ENCODE peak calls at places on chromosomes 6 and 20, in nine cellular contexts. A is transverse colon; H is anterior cingulate cortex; E is heart right ventricle; V is psoas muscle; B is glutamatergic neuron; K is aorta; Q is fibroblast of lung; X is CD8-positive, alpha-beta memory T cell. G is an unnamed sample.

GRCh38 chr6:2665169-2666070 is 85.3 kb downstream of the MYLK4 start:
- DNase-seq in Q (peak; percentile 45), V (no peak), E (no peak), H (no peak), X (no peak), B (no peak), K (no peak), A (no peak), G (no peak)

GRCh38 chr20:24783631-24784492 is 165.2 kb upstream of the CST7 start:
- DNase-seq in H (no peak), X (no peak), E (no peak), V (no peak), Q (no peak), A (peak; percentile 38), B (no peak), K (peak; percentile 34), G (no peak)

GRCh38 chr6:16698163-16698533 is 63.1 kb downstream of the ATXN1 start:
- DNase-seq in Q (no peak), X (no peak), A (no peak), V (no peak), K (no peak), E (no peak), B (no peak), H (no peak), G (no peak)

GRCh38 chr20:35615667-35616464 is at the start of gene SPAG4:
- DNase-seq in B (peak; percentile 100), Q (peak; percentile 82), A (peak; percentile 100), E (peak; percentile 100), H (peak; percentile 87), V (peak; percentile 99), K (peak; percentile 100), X (peak; percentile 100), G (peak; percentile 100)

GRCh38 chr6:131597448-131597847 is 24.4 kb downstream of the ARG1 start:
- DNase-seq in V (no peak), X (no peak), Q (peak; percentile 3), E (no peak), B (no peak), K (no peak), A (no peak), H (no peak), G (peak; percentile 3)

GRCh38 chr6:100186552-100186951 is 192.5 kb upstream of the MCHR2 start:
- DNase-seq in Q (no peak), X (no peak), E (no peak), K (no peak), H (no peak), B (no peak), V (peak; percentile 31), A (no peak), G (no peak)

GRCh38 chr6:16639689-16640480 is 121.4 kb downstream of the ATXN1 start:
- DNase-seq in K (no peak), X (no peak), B (no peak), Q (peak; percentile 78), A (no peak), E (no peak), H (no peak), V (no peak), G (peak; percentile 65)

GRCh38 chr6:83488448-83488847 is 23.9 kb upstream of the PRSS35 start:
- DNase-seq in A (no peak), K (no peak), B (no peak), X (no peak), V (no peak), H (no peak), Q (no peak), E (no peak), G (no peak)

GRCh38 chr20:14979472-14979986 is 642.1 kb upstream of the FLRT3 start:
- DNase-seq in K (no peak), E (no peak), B (no peak), V (no peak), X (no peak), Q (no peak), H (no peak), A (no peak), G (no peak)

GRCh38 chr6:161168281-161168891 is 105.5 kb downstream of the AGPAT4 start:
- DNase-seq in H (no peak), A (no peak), B (no peak), Q (peak; percentile 99), V (no peak), K (no peak), E (no peak), X (no peak), G (peak; percentile 96)

GRCh38 chr6:13190391-13190790 is 137.9 kb downstream of the TBC1D7 start:
- DNase-seq in K (no peak), E (no peak), B (no peak), Q (no peak), A (no peak), H (no peak), V (no peak), X (no peak), G (no peak)

GRCh38 chr20:50874111-50874757 is 57.0 kb downstream of the ADNP start:
- DNase-seq in K (peak; percentile 54), E (no peak), X (no peak), A (no peak), V (no peak), B (no peak), Q (no peak), H (no peak), G (no peak)

GRCh38 chr6:46015119-46015968 is at the start of gene CLIC5:
- DNase-seq in V (peak; percentile 87), H (no peak), E (peak; percentile 78), B (peak; percentile 40), X (peak; percentile 22), K (peak; percentile 79), A (peak; percentile 68), Q (no peak), G (no peak)

GRCh38 chr20:20223981-20224380 is 143.9 kb upstream of the INSM1 start:
- DNase-seq in K (no peak), V (no peak), X (no peak), A (no peak), H (no peak), B (no peak), Q (no peak), E (no peak), G (peak; percentile 22)

GRCh38 chr20:63140683-63141433 is 75.1 kb downstream of the YTHDF1 start:
- DNase-seq in Q (no peak), B (no peak), V (peak; percentile 23), A (no peak), X (no peak), K (peak; percentile 63), H (no peak), E (peak; percentile 8), G (no peak)

GRCh38 chr6:34142599-34142998 is 3.3 kb downstream of the GRM4 start:
- DNase-seq in V (peak; percentile 36), H (no peak), K (peak; percentile 64), A (no peak), E (no peak), Q (no peak), X (no peak), B (peak; percentile 72), G (no peak)

GRCh38 chr6:6179858-6180257 is 140.6 kb downstream of the F13A1 start:
- DNase-seq in X (no peak), B (no peak), K (no peak), A (no peak), E (no peak), Q (no peak), H (no peak), V (no peak), G (no peak)

GRCh38 chr6:121849477-121849876 is 414.0 kb downstream of the GJA1 start:
- DNase-seq in X (no peak), V (no peak), E (no peak), Q (peak; percentile 84), K (no peak), H (peak; percentile 2), A (peak; percentile 11), B (peak; percentile 64), G (peak; percentile 36)

GRCh38 chr6:65004283-65004682 is 702.7 kb downstream of the EYS start:
- DNase-seq in B (no peak), H (no peak), Q (no peak), E (no peak), V (no peak), K (no peak), X (no peak), A (no peak), G (no peak)

G was measured in RCC 7860.